ENCODE peak calls at places on chromosomes 4 and X, in nine cellular contexts. One of them, this sample, is unnamed.

GRCh38 chr4:149161247-149161646 is 654.4 kb downstream of the IQCM start:
- DNase-seq in HFF-Myc: no peak
- DNase-seq in H7: no peak
- DNase-seq in GM23248: peak
- DNase-seq in adipocyte: peak
- DNase-seq in HL-60: no peak
- DNase-seq in epithelial cell of esophagus: peak
- DNase-seq in astrocyte: peak
- DNase-seq in gastrocnemius medialis: no peak
- DNase-seq in this sample: no peak

GRCh38 chrX:119989905-119990408 is 46.4 kb upstream of the NKAP start:
- DNase-seq in adipocyte: no peak
- DNase-seq in GM23248: no peak
- DNase-seq in HL-60: no peak
- DNase-seq in epithelial cell of esophagus: no peak
- DNase-seq in gastrocnemius medialis: no peak
- DNase-seq in H7: peak
- DNase-seq in HFF-Myc: no peak
- DNase-seq in astrocyte: no peak
- DNase-seq in this sample: no peak

GRCh38 chr4:124711469-124712416 is 789 bp downstream of the ANKRD50 start:
- DNase-seq in epithelial cell of esophagus: peak
- DNase-seq in GM23248: peak
- DNase-seq in HFF-Myc: no peak
- DNase-seq in astrocyte: peak
- DNase-seq in gastrocnemius medialis: peak
- DNase-seq in HL-60: peak
- DNase-seq in H7: peak
- DNase-seq in adipocyte: peak
- DNase-seq in this sample: no peak

GRCh38 chr4:183788308-183788707 is 116.8 kb upstream of the STOX2 start:
- DNase-seq in epithelial cell of esophagus: no peak
- DNase-seq in GM23248: no peak
- DNase-seq in gastrocnemius medialis: no peak
- DNase-seq in HL-60: no peak
- DNase-seq in H7: no peak
- DNase-seq in adipocyte: no peak
- DNase-seq in HFF-Myc: no peak
- DNase-seq in astrocyte: no peak
- DNase-seq in this sample: no peak

GRCh38 chr4:99154658-99155342 is 10.7 kb upstream of the ADH4 start:
- DNase-seq in gastrocnemius medialis: no peak
- DNase-seq in epithelial cell of esophagus: no peak
- DNase-seq in HFF-Myc: no peak
- DNase-seq in adipocyte: no peak
- DNase-seq in GM23248: no peak
- DNase-seq in H7: no peak
- DNase-seq in astrocyte: no peak
- DNase-seq in HL-60: no peak
- DNase-seq in this sample: no peak

GRCh38 chr4:188930822-188931221 is 791.6 kb downstream of the TRIML1 start:
- DNase-seq in epithelial cell of esophagus: peak
- DNase-seq in adipocyte: no peak
- DNase-seq in GM23248: no peak
- DNase-seq in HL-60: no peak
- DNase-seq in astrocyte: no peak
- DNase-seq in gastrocnemius medialis: no peak
- DNase-seq in HFF-Myc: no peak
- DNase-seq in H7: no peak
- DNase-seq in this sample: no peak

GRCh38 chr4:16663722-16664121 is 234.7 kb downstream of the LDB2 start:
- DNase-seq in HFF-Myc: no peak
- DNase-seq in GM23248: peak
- DNase-seq in astrocyte: peak
- DNase-seq in HL-60: no peak
- DNase-seq in adipocyte: no peak
- DNase-seq in epithelial cell of esophagus: no peak
- DNase-seq in H7: no peak
- DNase-seq in gastrocnemius medialis: no peak
- DNase-seq in this sample: no peak

GRCh38 chr4:1445716-1446445 is 39.6 kb upstream of the NKX1-1 start:
- DNase-seq in HFF-Myc: no peak
- DNase-seq in epithelial cell of esophagus: no peak
- DNase-seq in H7: peak
- DNase-seq in GM23248: no peak
- DNase-seq in adipocyte: no peak
- DNase-seq in HL-60: no peak
- DNase-seq in astrocyte: no peak
- DNase-seq in gastrocnemius medialis: no peak
- DNase-seq in this sample: no peak

GRCh38 chr4:169640261-169640880 is 20.0 kb downstream of the CLCN3 start:
- DNase-seq in astrocyte: peak
- DNase-seq in GM23248: peak
- DNase-seq in adipocyte: peak
- DNase-seq in H7: no peak
- DNase-seq in epithelial cell of esophagus: no peak
- DNase-seq in HL-60: no peak
- DNase-seq in gastrocnemius medialis: no peak
- DNase-seq in HFF-Myc: no peak
- DNase-seq in this sample: no peak

GRCh38 chrX:131812847-131813825 is 210.0 kb upstream of the STK26 start:
- DNase-seq in astrocyte: peak
- DNase-seq in HFF-Myc: no peak
- DNase-seq in epithelial cell of esophagus: no peak
- DNase-seq in adipocyte: peak
- DNase-seq in gastrocnemius medialis: no peak
- DNase-seq in HL-60: no peak
- DNase-seq in GM23248: peak
- DNase-seq in H7: no peak
- DNase-seq in this sample: no peak

GRCh38 chr4:124515591-124515990 is 196.9 kb downstream of the ANKRD50 start:
- DNase-seq in epithelial cell of esophagus: no peak
- DNase-seq in H7: no peak
- DNase-seq in GM23248: no peak
- DNase-seq in astrocyte: no peak
- DNase-seq in gastrocnemius medialis: no peak
- DNase-seq in HL-60: no peak
- DNase-seq in adipocyte: no peak
- DNase-seq in HFF-Myc: no peak
- DNase-seq in this sample: no peak

GRCh38 chr4:187887886-187888285 is 107.7 kb upstream of the ZFP42 start:
- DNase-seq in gastrocnemius medialis: no peak
- DNase-seq in adipocyte: peak
- DNase-seq in HFF-Myc: no peak
- DNase-seq in GM23248: no peak
- DNase-seq in astrocyte: no peak
- DNase-seq in HL-60: no peak
- DNase-seq in epithelial cell of esophagus: no peak
- DNase-seq in H7: no peak
- DNase-seq in this sample: no peak

DNA sequence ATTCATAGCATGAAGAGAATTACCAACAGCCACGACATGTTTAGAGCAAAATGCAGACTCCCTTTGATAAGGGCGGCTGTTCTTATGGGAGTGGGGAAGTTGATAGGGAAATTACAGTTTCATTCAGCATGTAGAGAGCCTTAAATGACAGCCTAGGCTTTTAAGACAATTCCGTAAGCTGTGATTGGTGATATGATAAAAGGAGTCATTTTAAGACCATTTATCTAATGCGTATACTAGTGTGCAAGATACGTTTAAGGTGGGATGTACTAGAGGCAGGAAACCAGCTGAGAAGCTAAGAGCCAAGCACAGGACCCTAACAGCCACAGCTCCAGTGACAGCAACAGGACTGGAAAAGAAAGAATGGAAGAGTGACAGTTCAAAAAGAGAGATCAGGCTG is 102.2 kb upstream of the ZFP42 start:
- DNase-seq in HL-60: no peak
- DNase-seq in adipocyte: no peak
- DNase-seq in H7: no peak
- DNase-seq in epithelial cell of esophagus: no peak
- DNase-seq in gastrocnemius medialis: no peak
- DNase-seq in astrocyte: no peak
- DNase-seq in HFF-Myc: no peak
- DNase-seq in GM23248: no peak
- DNase-seq in this sample: no peak
- H3K4me3 ChIP-seq in HL-60: no peak
- H3K4me3 ChIP-seq in adipocyte: no peak
- H3K4me3 ChIP-seq in H7: no peak
- H3K4me3 ChIP-seq in epithelial cell of esophagus: no peak
- H3K4me3 ChIP-seq in gastrocnemius medialis: no peak
- H3K4me3 ChIP-seq in astrocyte: no peak
- H3K4me3 ChIP-seq in HFF-Myc: no peak
- H3K4me3 ChIP-seq in GM23248: no peak
- H3K4me3 ChIP-seq in this sample: no peak

DNA sequence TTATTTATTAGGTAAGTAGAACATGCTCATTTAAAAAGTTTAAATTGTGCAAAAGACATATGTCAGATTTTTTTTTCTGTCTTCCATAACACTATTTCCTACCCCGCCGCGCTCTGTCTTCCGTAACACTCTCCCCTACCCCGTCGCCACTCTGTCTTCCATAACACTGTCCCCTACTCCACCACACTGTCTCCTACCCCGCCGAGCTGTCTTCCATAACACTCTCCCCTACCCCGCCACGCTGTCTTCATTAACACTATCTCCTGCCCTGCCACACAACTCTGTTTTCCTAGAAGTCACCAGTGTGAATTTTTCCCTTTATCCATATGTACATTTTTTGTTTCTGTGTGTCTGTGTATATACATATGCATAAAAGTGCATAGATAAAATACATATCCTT is 4.4 kb downstream of the MSMO1 start:
- DNase-seq in H7: no peak
- DNase-seq in GM23248: no peak
- DNase-seq in astrocyte: no peak
- DNase-seq in HL-60: no peak
- DNase-seq in gastrocnemius medialis: no peak
- DNase-seq in HFF-Myc: no peak
- DNase-seq in adipocyte: no peak
- DNase-seq in epithelial cell of esophagus: no peak
- DNase-seq in this sample: no peak
- H3K4me3 ChIP-seq in H7: no peak
- H3K4me3 ChIP-seq in GM23248: no peak
- H3K4me3 ChIP-seq in astrocyte: peak
- H3K4me3 ChIP-seq in HL-60: peak
- H3K4me3 ChIP-seq in gastrocnemius medialis: no peak
- H3K4me3 ChIP-seq in HFF-Myc: peak
- H3K4me3 ChIP-seq in adipocyte: peak
- H3K4me3 ChIP-seq in epithelial cell of esophagus: peak
- H3K4me3 ChIP-seq in this sample: no peak

DNA sequence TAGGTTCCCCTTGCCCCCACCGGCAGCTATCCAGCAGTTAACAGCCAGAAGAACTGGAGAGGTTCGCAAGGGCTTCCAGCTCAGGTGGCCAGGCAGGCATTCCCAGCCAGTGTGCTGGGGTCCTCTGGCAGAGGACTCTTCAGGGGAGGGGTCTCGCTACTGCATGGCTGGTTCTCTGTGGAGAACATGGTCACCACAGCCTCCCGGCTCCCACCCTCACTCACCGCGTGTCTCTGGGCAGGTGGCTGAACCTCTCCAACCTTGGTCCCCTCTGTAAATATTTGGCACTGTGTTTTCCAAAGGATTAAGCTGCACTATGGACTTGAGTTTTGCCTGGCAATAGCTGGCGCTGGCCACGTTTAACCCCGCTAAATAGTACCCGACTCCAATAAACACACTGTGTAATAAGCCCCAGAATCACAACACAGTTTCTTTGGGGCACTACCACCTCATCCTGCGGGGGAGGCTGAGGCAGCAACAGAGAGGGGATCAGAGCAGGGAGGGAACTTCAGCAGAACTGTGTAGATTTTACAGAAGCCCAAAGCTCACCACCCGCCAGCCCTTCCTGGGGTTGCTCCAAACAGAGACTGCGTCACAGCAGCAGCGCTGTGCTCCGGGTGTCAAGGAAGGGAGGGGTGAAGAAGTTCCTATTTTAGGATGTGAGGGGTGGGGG is 15.2 kb downstream of the BCOR start:
- DNase-seq in H7: no peak
- DNase-seq in HL-60: no peak
- DNase-seq in HFF-Myc: no peak
- DNase-seq in GM23248: peak
- DNase-seq in gastrocnemius medialis: no peak
- DNase-seq in astrocyte: no peak
- DNase-seq in adipocyte: no peak
- DNase-seq in epithelial cell of esophagus: no peak
- DNase-seq in this sample: peak
- H3K4me3 ChIP-seq in H7: no peak
- H3K4me3 ChIP-seq in HL-60: no peak
- H3K4me3 ChIP-seq in HFF-Myc: no peak
- H3K4me3 ChIP-seq in GM23248: no peak
- H3K4me3 ChIP-seq in gastrocnemius medialis: peak
- H3K4me3 ChIP-seq in astrocyte: no peak
- H3K4me3 ChIP-seq in adipocyte: no peak
- H3K4me3 ChIP-seq in epithelial cell of esophagus: no peak
- H3K4me3 ChIP-seq in this sample: peak

GRCh38 chr4:41236046-41236445 is 20.7 kb upstream of the UCHL1 start:
- DNase-seq in HL-60: no peak
- DNase-seq in gastrocnemius medialis: no peak
- DNase-seq in adipocyte: peak
- DNase-seq in astrocyte: no peak
- DNase-seq in H7: no peak
- DNase-seq in HFF-Myc: no peak
- DNase-seq in epithelial cell of esophagus: no peak
- DNase-seq in GM23248: no peak
- DNase-seq in this sample: no peak

GRCh38 chr4:41232406-41232805 is 18.1 kb upstream of the APBB2 start:
- DNase-seq in astrocyte: no peak
- DNase-seq in HFF-Myc: no peak
- DNase-seq in epithelial cell of esophagus: no peak
- DNase-seq in GM23248: no peak
- DNase-seq in H7: no peak
- DNase-seq in gastrocnemius medialis: no peak
- DNase-seq in HL-60: no peak
- DNase-seq in adipocyte: no peak
- DNase-seq in this sample: no peak

GRCh38 chr4:41234424-41234823 is 20.1 kb upstream of the APBB2 start:
- DNase-seq in gastrocnemius medialis: no peak
- DNase-seq in astrocyte: no peak
- DNase-seq in HL-60: no peak
- DNase-seq in epithelial cell of esophagus: no peak
- DNase-seq in adipocyte: no peak
- DNase-seq in H7: no peak
- DNase-seq in HFF-Myc: no peak
- DNase-seq in GM23248: no peak
- DNase-seq in this sample: no peak

GRCh38 chr4:41241919-41242318 is 14.8 kb upstream of the UCHL1 start:
- DNase-seq in gastrocnemius medialis: no peak
- DNase-seq in GM23248: no peak
- DNase-seq in astrocyte: no peak
- DNase-seq in HFF-Myc: no peak
- DNase-seq in adipocyte: no peak
- DNase-seq in H7: no peak
- DNase-seq in HL-60: no peak
- DNase-seq in epithelial cell of esophagus: peak
- DNase-seq in this sample: no peak

DNA sequence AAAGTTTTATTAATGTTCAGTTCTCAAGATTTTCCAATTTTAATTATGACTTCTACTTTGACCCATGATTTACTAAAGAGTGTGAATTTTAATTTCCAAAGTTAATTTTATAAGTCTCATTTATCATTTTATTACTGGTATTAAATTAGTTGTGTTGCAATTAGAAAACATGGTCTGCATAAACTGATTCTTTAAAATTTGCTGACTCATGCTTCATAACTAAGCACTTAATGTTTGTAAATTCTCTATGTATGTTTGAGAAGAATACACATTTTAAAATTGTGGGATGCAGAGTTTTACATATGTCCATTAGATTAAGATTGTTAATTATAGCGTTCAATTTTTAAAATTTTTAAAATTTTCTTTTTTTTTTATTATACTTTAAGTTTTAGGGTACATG is 20.2 kb upstream of the UCHL1 start:
- DNase-seq in HFF-Myc: no peak
- DNase-seq in GM23248: no peak
- DNase-seq in epithelial cell of esophagus: no peak
- DNase-seq in HL-60: no peak
- DNase-seq in adipocyte: no peak
- DNase-seq in H7: no peak
- DNase-seq in gastrocnemius medialis: no peak
- DNase-seq in astrocyte: no peak
- DNase-seq in this sample: no peak
- H3K4me3 ChIP-seq in HFF-Myc: no peak
- H3K4me3 ChIP-seq in GM23248: no peak
- H3K4me3 ChIP-seq in epithelial cell of esophagus: no peak
- H3K4me3 ChIP-seq in HL-60: no peak
- H3K4me3 ChIP-seq in adipocyte: no peak
- H3K4me3 ChIP-seq in H7: no peak
- H3K4me3 ChIP-seq in gastrocnemius medialis: no peak
- H3K4me3 ChIP-seq in astrocyte: no peak
- H3K4me3 ChIP-seq in this sample: no peak

This sample was measured in left ventricle myocardium inferior.